ENCODE peak calls at places on chromosomes 6 and 20, in four cellular contexts. X is PC-3, H is hepatocyte, V is HCT116. T is an unnamed sample.

GRCh38 chr6:85015396-85015990 is 251.1 kb upstream of the TBX18 start:
- DNase-seq in X (peak; percentile 63), H (peak; percentile 82), V (peak; percentile 63), T (peak; percentile 93)

GRCh38 chr6:133983099-133983939 is 30.3 kb downstream of the TBPL1 start:
- DNase-seq in X (peak; percentile 62), H (no peak), V (no peak), T (no peak)

GRCh38 chr20:15708984-15709598 is 864.2 kb downstream of the KIF16B start:
- DNase-seq in X (peak; percentile 67), H (peak; percentile 42), V (no peak), T (peak; percentile 85)

GRCh38 chr20:47191074-47191673 is 165.3 kb downstream of the ZMYND8 start:
- DNase-seq in X (peak; percentile 90), H (no peak), V (no peak), T (no peak)

GRCh38 chr6:157468574-157468973 is 87.6 kb downstream of the ZDHHC14 start:
- DNase-seq in X (no peak), H (no peak), V (no peak), T (no peak)

GRCh38 chr6:155234687-155235543 is 28.9 kb upstream of the CLDN20 start:
- DNase-seq in X (no peak), H (no peak), V (no peak), T (peak; percentile 50)

GRCh38 chr6:32885698-32886286 is 31.8 kb downstream of the PSMB9 start:
- DNase-seq in X (peak; percentile 87), H (peak; percentile 81), V (peak; percentile 72), T (peak; percentile 82)

GRCh38 chr20:4234128-4234527 is 218.8 kb upstream of the RNF24 start:
- DNase-seq in X (no peak), H (no peak), V (no peak), T (no peak)

GRCh38 chr6:7461416-7461815 is 71.8 kb downstream of the RIOK1 start:
- DNase-seq in X (no peak), H (no peak), V (no peak), T (no peak)

GRCh38 chr6:47247227-47247797 is 62.4 kb downstream of the TNFRSF21 start:
- DNase-seq in X (no peak), H (no peak), V (no peak), T (no peak)

GRCh38 chr6:140138311-140138994 is 764.0 kb upstream of the CITED2 start:
- DNase-seq in X (no peak), H (no peak), V (no peak), T (no peak)

GRCh38 chr20:44932916-44933315 is 23.1 kb downstream of the PABPC1L start:
- DNase-seq in X (no peak), H (no peak), V (no peak), T (no peak)

GRCh38 chr6:29519291-29520010 is 31.7 kb upstream of the MAS1L start:
- DNase-seq in X (no peak), H (no peak), V (no peak), T (no peak)

GRCh38 chr6:35280903-35281302 is 16.7 kb upstream of the DEF6 start:
- DNase-seq in X (no peak), H (no peak), V (no peak), T (no peak)

GRCh38 chr20:4156411-4156810 is 141.1 kb upstream of the RNF24 start:
- DNase-seq in X (peak; percentile 53), H (no peak), V (no peak), T (no peak)

GRCh38 chr6:53318429-53318828 is 30.3 kb downstream of the ELOVL5 start:
- DNase-seq in X (no peak), H (no peak), V (no peak), T (no peak)

GRCh38 chr6:132520953-132521352 is 8.0 kb upstream of the STX7 start:
- DNase-seq in X (peak; percentile 71), H (no peak), V (no peak), T (no peak)

GRCh38 chr6:36615018-36615761 is 21.0 kb downstream of the SRSF3 start:
- DNase-seq in X (peak; percentile 70), H (peak; percentile 69), V (peak; percentile 41), T (peak; percentile 81)

GRCh38 chr6:33693186-33694158 is 18.0 kb downstream of the UQCC2 start:
- DNase-seq in X (no peak), H (no peak), V (no peak), T (no peak)

GRCh38 chr20:13525225-13525940 is 113.3 kb downstream of the TASP1 start:
- DNase-seq in X (peak; percentile 82), H (no peak), V (no peak), T (no peak)

GRCh38 chr6:31128093-31128676 is 7.9 kb upstream of the CDSN start:
- DNase-seq in X (peak; percentile 85), H (peak; percentile 81), V (no peak), T (peak; percentile 90)

GRCh38 chr6:26336355-26337198 is 28.4 kb upstream of the BTN3A2 start:
- DNase-seq in X (peak; percentile 90), H (no peak), V (no peak), T (no peak)

GRCh38 chr6:11317885-11318771 is 85.7 kb upstream of the NEDD9 start:
- DNase-seq in X (peak; percentile 98), H (peak; percentile 91), V (peak; percentile 8), T (peak; percentile 19)

GRCh38 chr6:135962731-135963130 is 111.2 kb downstream of the PDE7B start:
- DNase-seq in X (no peak), H (no peak), V (no peak), T (no peak)

GRCh38 chr20:4160761-4161305 is 145.5 kb upstream of the RNF24 start:
- DNase-seq in X (peak; percentile 38), H (peak; percentile 82), V (no peak), T (peak; percentile 39)

GRCh38 chr20:23187759-23188158 is 101.6 kb upstream of the CD93 start:
- DNase-seq in X (no peak), H (no peak), V (no peak), T (no peak)

GRCh38 chr6:127893541-127893940 is 7.3 kb downstream of the THEMIS start:
- DNase-seq in X (no peak), H (no peak), V (no peak), T (peak; percentile 7)

GRCh38 chr20:21704408-21705385 is 767 bp upstream of the PAX1 start:
- DNase-seq in X (no peak), H (no peak), V (no peak), T (peak; percentile 71)

GRCh38 chr6:80282913-80283554 is 176.6 kb downstream of the BCKDHB start:
- DNase-seq in X (peak; percentile 23), H (no peak), V (no peak), T (no peak)

GRCh38 chr6:149906405-149906804 is 8.5 kb upstream of the RAET1E start:
- DNase-seq in X (no peak), H (no peak), V (no peak), T (no peak)

GRCh38 chr6:33417127-33417902 is 592 bp downstream of the CUTA start:
- DNase-seq in X (peak; percentile 66), H (peak; percentile 61), V (no peak), T (peak; percentile 26)

GRCh38 chr20:62624325-62624690 is 18.0 kb upstream of the SLCO4A1 start:
- DNase-seq in X (peak; percentile 40), H (peak; percentile 33), V (no peak), T (peak; percentile 20)

GRCh38 chr6:22078288-22078687 is 218.5 kb downstream of the PRL start:
- DNase-seq in X (no peak), H (no peak), V (no peak), T (no peak)

GRCh38 chr6:130625825-130626500 is 201.2 kb upstream of the SMLR1 start:
- DNase-seq in X (peak; percentile 71), H (peak; percentile 18), V (peak; percentile 71), T (peak; percentile 16)

GRCh38 chr6:30891816-30892553 is 7.7 kb downstream of the DDR1 start:
- DNase-seq in X (no peak), H (no peak), V (no peak), T (no peak)

GRCh38 chr6:136696238-136696637 is 96.0 kb downstream of the MAP3K5 start:
- DNase-seq in X (no peak), H (peak; percentile 9), V (no peak), T (no peak)

GRCh38 chr6:5681480-5681879 is 325.2 kb downstream of the NRN1 start:
- DNase-seq in X (no peak), H (no peak), V (no peak), T (no peak)

GRCh38 chr6:20835315-20836010 is 301.2 kb downstream of the CDKAL1 start:
- DNase-seq in X (no peak), H (no peak), V (no peak), T (no peak)

GRCh38 chr20:39775110-39775509 is 813.0 kb downstream of the DHX35 start:
- DNase-seq in X (no peak), H (no peak), V (no peak), T (no peak)

GRCh38 chr20:57179265-57179664 is 87.2 kb downstream of the BMP7 start:
- DNase-seq in X (no peak), H (no peak), V (no peak), T (peak; percentile 28)
- TF ChIP-seq EZH2phosphoT487 in X (no peak), H (no peak), V (no peak), T (no peak)

GRCh38 chr20:58900292-58900931 is 47.9 kb downstream of the GNAS start:
- DNase-seq in X (no peak), H (peak; percentile 28), V (no peak), T (peak; percentile 64)
- H3K4me2 ChIP-seq in X (no peak overlapping the region), H (peak overlapping the region; percentile 2), V (no peak overlapping the region), T (peak overlapping the region; percentile 69)

GRCh38 chr20:54070187-54070987 is at the start of gene BCAS1:
- DNase-seq in X (peak; percentile 43), H (peak; percentile 75), V (no peak), T (peak; percentile 4)

GRCh38 chr20:54067606-54068174 is 2.7 kb downstream of the BCAS1 start:
- DNase-seq in X (peak; percentile 100), H (peak; percentile 92), V (peak; percentile 97), T (peak; percentile 29)

GRCh38 chr20:54068495-54068894 is 1.9 kb downstream of the BCAS1 start:
- DNase-seq in X (no peak), H (no peak), V (no peak), T (no peak)

GRCh38 chr20:54068966-54069365 is 1.4 kb downstream of the BCAS1 start:
- DNase-seq in X (no peak), H (no peak), V (no peak), T (peak; percentile 4)

GRCh38 chr20:54069501-54069971 is 858 bp downstream of the BCAS1 start:
- DNase-seq in X (peak; percentile 61), H (no peak), V (no peak), T (peak; percentile 52)
- TF ChIP-seq EZH2phosphoT487 in X (no peak), H (no peak), V (no peak), T (no peak)

GRCh38 chr6:39495023-39495422 is 172.5 kb upstream of the KCNK16 start:
- DNase-seq in X (no peak), H (no peak), V (no peak), T (peak; percentile 23)
- H3K4me2 ChIP-seq in X (no peak overlapping the region), H (no peak overlapping the region), V (no peak overlapping the region), T (peak overlapping the region; percentile 49)

GRCh38 chr6:16731503-16732018 is 29.7 kb downstream of the ATXN1 start:
- DNase-seq in X (peak; percentile 30), H (no peak), V (no peak), T (no peak)
- TF ChIP-seq EZH2phosphoT487 in X (no peak), H (no peak), V (no peak), T (no peak)

GRCh38 chr6:75288023-75288422 is 3.4 kb upstream of the TMEM30A start:
- DNase-seq in X (no peak), H (no peak), V (no peak), T (no peak)

GRCh38 chr6:75285156-75285639 is 606 bp upstream of the TMEM30A start:
- DNase-seq in X (no peak), H (no peak), V (no peak), T (no peak)

GRCh38 chr6:75287424-75287823 is 2.8 kb upstream of the TMEM30A start:
- DNase-seq in X (no peak), H (no peak), V (no peak), T (no peak)

GRCh38 chr6:75284285-75285155 is at the start of gene TMEM30A:
- DNase-seq in X (peak; percentile 96), H (peak; percentile 99), V (peak; percentile 98), T (peak; percentile 99)

GRCh38 chr6:75286955-75287354 is 2.4 kb upstream of the TMEM30A start:
- DNase-seq in X (no peak), H (no peak), V (no peak), T (no peak)
- H3K4me2 ChIP-seq in X (peak overlapping the region; percentile 92), H (no peak overlapping the region), V (no peak overlapping the region), T (no peak overlapping the region)